ENCODE peak calls at places on chromosomes 7 and 10, in eight cellular contexts. I is ovary; Z is heart right ventricle; Y is IMR-90; E is Peyer's patch; O is right cardiac atrium; X is CD8-positive, alpha-beta memory T cell; T is astrocyte of the cerebellum. C is an unnamed sample.

GRCh38 chr7:23373151-23374004 is 74.2 kb downstream of the MALSU1 start:
- DNase-seq in I (no peak), Z (no peak), Y (peak; percentile 73), E (peak; percentile 31), O (no peak), X (no peak), T (no peak), C (no peak)

GRCh38 chr10:86283466-86284287 is 82.9 kb downstream of the GRID1 start:
- DNase-seq in I (no peak), Z (no peak), Y (no peak), E (no peak), O (no peak), X (no peak), T (no peak), C (no peak)

GRCh38 chr7:4610768-4611467 is 71.2 kb upstream of the FOXK1 start:
- DNase-seq in I (peak; percentile 37), Z (no peak), Y (peak; percentile 69), E (peak; percentile 24), O (no peak), X (no peak), T (peak; percentile 75), C (no peak)

GRCh38 chr10:47378606-47379444 is 5.3 kb downstream of the ZNF488 start:
- DNase-seq in I (no peak), Z (no peak), Y (no peak), E (no peak), O (no peak), X (no peak), T (no peak), C (no peak)

GRCh38 chr7:15113752-15114151 is 211.2 kb upstream of the DGKB start:
- DNase-seq in I (no peak), Z (no peak), Y (no peak), E (no peak), O (no peak), X (no peak), T (no peak), C (no peak)

GRCh38 chr10:72740526-72740925 is 48.6 kb downstream of the MCU start:
- DNase-seq in I (no peak), Z (peak; percentile 27), Y (peak; percentile 65), E (no peak), O (no peak), X (no peak), T (peak; percentile 41), C (peak; percentile 62)

GRCh38 chr7:44215531-44215930 is 14.8 kb downstream of the YKT6 start:
- DNase-seq in I (no peak), Z (no peak), Y (no peak), E (no peak), O (no peak), X (no peak), T (no peak), C (no peak)

GRCh38 chr7:155299539-155300202 is 2.0 kb downstream of the INSIG1 start:
- DNase-seq in I (no peak), Z (no peak), Y (no peak), E (peak; percentile 37), O (no peak), X (no peak), T (no peak), C (peak; percentile 64)

GRCh38 chr7:90655566-90655965 is 59.4 kb downstream of the CDK14 start:
- DNase-seq in I (no peak), Z (no peak), Y (peak; percentile 94), E (no peak), O (no peak), X (no peak), T (peak; percentile 82), C (peak; percentile 56)

GRCh38 chr7:39644170-39644569 is 20.8 kb downstream of the RALA start:
- DNase-seq in I (no peak), Z (no peak), Y (peak; percentile 83), E (no peak), O (no peak), X (no peak), T (no peak), C (no peak)

GRCh38 chr7:28062197-28062988 is 118.2 kb downstream of the JAZF1 start:
- DNase-seq in I (peak; percentile 85), Z (peak; percentile 65), Y (peak; percentile 65), E (peak; percentile 66), O (peak; percentile 76), X (peak; percentile 50), T (peak; percentile 13), C (no peak)

GRCh38 chr10:95542330-95542729 is 18.8 kb downstream of the SORBS1 start:
- DNase-seq in I (no peak), Z (no peak), Y (no peak), E (no peak), O (no peak), X (no peak), T (no peak), C (no peak)

GRCh38 chr10:79588800-79589199 is 21.9 kb upstream of the SFTPA1 start:
- DNase-seq in I (no peak), Z (no peak), Y (no peak), E (no peak), O (no peak), X (no peak), T (no peak), C (no peak)

GRCh38 chr10:132965411-132966057 is 23.2 kb upstream of the CFAP46 start:
- DNase-seq in I (no peak), Z (no peak), Y (no peak), E (no peak), O (no peak), X (no peak), T (no peak), C (no peak)

GRCh38 chr7:45918556-45918955 is 2.5 kb downstream of the IGFBP3 start:
- DNase-seq in I (no peak), Z (no peak), Y (no peak), E (no peak), O (peak; percentile 21), X (no peak), T (no peak), C (no peak)
- H3K4me3 ChIP-seq in I (peak overlapping the region; percentile 78), Z (peak overlapping the region; percentile 77), Y (peak overlapping the region; percentile 34), E (no peak overlapping the region), O (peak overlapping the region; percentile 9), X (no peak overlapping the region), T (peak overlapping the region; percentile 57), C (no peak overlapping the region)

GRCh38 chr7:87129332-87129731 is 22.9 kb upstream of the DMTF1 start:
- DNase-seq in I (no peak), Z (no peak), Y (no peak), E (no peak), O (no peak), X (no peak), T (no peak), C (no peak)
- H3K4me3 ChIP-seq in I (no peak overlapping the region), Z (no peak overlapping the region), Y (no peak overlapping the region), E (no peak overlapping the region), O (no peak overlapping the region), X (no peak overlapping the region), T (no peak overlapping the region), C (no peak overlapping the region)

DNA sequence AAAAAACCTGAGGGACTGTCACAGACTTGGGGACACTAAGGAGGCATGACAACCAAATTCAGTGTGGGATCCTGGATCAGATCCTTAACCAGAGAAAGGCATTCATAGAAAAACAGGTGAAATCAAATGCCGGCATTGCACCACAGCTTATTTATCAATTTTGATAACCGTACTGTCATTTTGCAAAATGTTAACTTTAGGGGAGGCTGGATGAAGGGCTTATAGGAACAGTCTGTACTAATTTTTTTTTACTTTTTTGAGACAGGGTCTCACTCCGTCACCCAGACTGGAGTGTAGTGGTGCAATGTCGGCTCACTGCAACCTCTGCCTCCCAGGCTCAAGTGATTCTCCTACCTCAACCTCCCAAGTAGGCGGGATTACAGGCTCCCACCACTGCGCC is 217.1 kb downstream of the ELMO1 start:
- DNase-seq in I (no peak), Z (no peak), Y (no peak), E (no peak), O (no peak), X (no peak), T (no peak), C (no peak)
- H3K4me3 ChIP-seq in I (no peak overlapping the region), Z (no peak overlapping the region), Y (no peak overlapping the region), E (no peak overlapping the region), O (no peak overlapping the region), X (no peak overlapping the region), T (no peak overlapping the region), C (no peak overlapping the region)

GRCh38 chr10:50471583-50471975 is 152.2 kb downstream of the SGMS1 start:
- DNase-seq in I (no peak), Z (no peak), Y (no peak), E (no peak), O (no peak), X (no peak), T (no peak), C (no peak)

GRCh38 chr10:50470798-50471582 is 152.8 kb downstream of the SGMS1 start:
- DNase-seq in I (no peak), Z (no peak), Y (peak; percentile 17), E (no peak), O (no peak), X (no peak), T (peak; percentile 72), C (peak; percentile 28)

GRCh38 chr10:50469288-50469687 is 154.5 kb downstream of the SGMS1 start:
- DNase-seq in I (no peak), Z (no peak), Y (peak; percentile 55), E (no peak), O (no peak), X (no peak), T (peak; percentile 11), C (no peak)

GRCh38 chr10:50469778-50470193 is 154.0 kb downstream of the SGMS1 start:
- DNase-seq in I (no peak), Z (no peak), Y (no peak), E (no peak), O (peak; percentile 48), X (no peak), T (no peak), C (no peak)

DNA sequence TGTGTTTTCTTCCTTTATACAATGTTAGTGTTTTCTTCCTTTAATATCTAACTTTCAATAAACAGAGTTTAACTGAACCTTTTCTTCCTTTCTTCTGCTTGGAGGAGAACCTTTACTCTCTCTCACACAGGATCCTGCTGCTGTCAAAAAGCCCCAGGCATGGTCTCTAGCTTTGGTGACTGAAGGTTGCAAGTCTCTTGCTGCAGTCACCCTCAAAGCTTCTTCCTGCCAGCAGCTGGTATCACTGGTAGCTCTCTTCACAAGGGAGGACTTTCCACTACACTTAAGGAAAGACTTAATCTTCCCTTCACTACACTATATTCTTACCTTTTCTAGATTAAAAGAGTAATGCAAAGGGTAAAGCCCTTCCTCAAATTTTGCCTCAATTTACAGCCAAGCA is 153.4 kb downstream of the SGMS1 start:
- DNase-seq in I (no peak), Z (no peak), Y (no peak), E (no peak), O (no peak), X (no peak), T (no peak), C (no peak)
- H3K4me3 ChIP-seq in I (no peak overlapping the region), Z (no peak overlapping the region), Y (no peak overlapping the region), E (no peak overlapping the region), O (no peak overlapping the region), X (no peak overlapping the region), T (no peak overlapping the region), C (no peak overlapping the region)

DNA sequence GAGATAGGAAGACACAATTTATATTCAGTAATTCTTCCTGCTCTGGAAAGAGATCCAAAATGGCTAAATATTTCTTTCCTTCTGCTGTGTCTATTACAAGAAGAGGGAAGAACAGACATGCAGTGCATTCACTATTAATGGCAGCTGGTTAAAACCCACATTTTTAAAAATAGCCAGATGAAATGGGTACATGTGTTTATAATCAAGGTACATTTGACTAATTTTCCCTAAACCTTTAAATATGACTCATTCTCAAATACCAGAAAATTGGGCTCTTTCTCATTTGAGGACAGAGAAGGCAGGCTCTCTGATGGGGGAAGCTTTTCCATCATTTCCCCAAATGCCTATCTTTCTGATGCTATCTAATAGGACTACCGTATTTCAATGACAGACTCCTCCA is 215.7 kb upstream of the HABP2 start:
- DNase-seq in I (no peak), Z (no peak), Y (no peak), E (no peak), O (no peak), X (no peak), T (no peak), C (no peak)
- H3K4me3 ChIP-seq in I (no peak overlapping the region), Z (no peak overlapping the region), Y (no peak overlapping the region), E (no peak overlapping the region), O (no peak overlapping the region), X (no peak overlapping the region), T (no peak overlapping the region), C (no peak overlapping the region)

GRCh38 chr10:102493771-102494170 is 8.7 kb downstream of the ACTR1A start:
- DNase-seq in I (no peak), Z (no peak), Y (no peak), E (no peak), O (no peak), X (no peak), T (no peak), C (no peak)
- H3K4me3 ChIP-seq in I (no peak overlapping the region), Z (no peak overlapping the region), Y (no peak overlapping the region), E (no peak overlapping the region), O (no peak overlapping the region), X (no peak overlapping the region), T (no peak overlapping the region), C (no peak overlapping the region)